ENCODE peak calls at places on chromosomes 4 and X, in seven cellular contexts. J is H9, N is neuronal stem cell, P is H1, U is mesenchymal stem cell, L is trophoblast cell, D is mesendoderm. S is an unnamed sample.

GRCh38 chr4:170134821-170135220 is 45.1 kb upstream of the AADAT start:
- DNase-seq in J (no peak), N (no peak), P (no peak), U (no peak), L (no peak), D (no peak), S (no peak)

GRCh38 chr4:98642991-98643426 is 15.4 kb downstream of the TSPAN5 start:
- DNase-seq in J (no peak), N (no peak), P (no peak), U (peak), L (no peak), D (no peak), S (peak)

GRCh38 chrX:87808576-87809243 is 291.1 kb downstream of the KLHL4 start:
- DNase-seq in J (no peak), N (no peak), P (no peak), U (no peak), L (no peak), D (no peak), S (no peak)

GRCh38 chrX:18698762-18699650 is 8.4 kb upstream of the PPEF1 start:
- DNase-seq in J (no peak), N (no peak), P (no peak), U (no peak), L (no peak), D (no peak), S (no peak)

GRCh38 chrX:45719751-45720501 is 519.2 kb upstream of the DIPK2B start:
- DNase-seq in J (no peak), N (no peak), P (no peak), U (no peak), L (no peak), D (no peak), S (no peak)

GRCh38 chrX:46642145-46642544 is 68.6 kb downstream of the CHST7 start:
- DNase-seq in J (no peak), N (no peak), P (no peak), U (peak), L (peak), D (peak), S (peak)

GRCh38 chrX:35665311-35665710 is 132.8 kb upstream of the MAGEB16 start:
- DNase-seq in J (no peak), N (no peak), P (no peak), U (peak), L (no peak), D (no peak), S (no peak)

GRCh38 chrX:47586043-47586787 is 4.0 kb downstream of the TIMP1 start:
- DNase-seq in J (no peak), N (no peak), P (no peak), U (no peak), L (no peak), D (no peak), S (no peak)

GRCh38 chr4:11446156-11446811 is 17.6 kb upstream of the HS3ST1 start:
- DNase-seq in J (no peak), N (no peak), P (no peak), U (peak), L (no peak), D (no peak), S (peak)

GRCh38 chrX:135518161-135518560 is 2.3 kb upstream of the INTS6L start:
- DNase-seq in J (no peak), N (no peak), P (no peak), U (no peak), L (no peak), D (no peak), S (no peak)

GRCh38 chr4:77636902-77637301 is 31.3 kb downstream of the CXCL13 start:
- DNase-seq in J (no peak), N (no peak), P (no peak), U (peak), L (no peak), D (peak), S (peak)

GRCh38 chr4:85942107-85942506 is 417.7 kb downstream of the MAPK10 start:
- DNase-seq in J (no peak), N (no peak), P (no peak), U (no peak), L (no peak), D (no peak), S (no peak)

GRCh38 chr4:31362756-31363155 is 642.6 kb downstream of the PCDH7 start:
- DNase-seq in J (no peak), N (no peak), P (no peak), U (peak), L (no peak), D (no peak), S (no peak)

GRCh38 chr4:100849319-100849718 is 331.5 kb upstream of the EMCN start:
- DNase-seq in J (no peak), N (peak), P (no peak), U (no peak), L (no peak), D (no peak), S (no peak)

GRCh38 chr4:83356899-83357661 is 22.4 kb upstream of the HPSE start:
- DNase-seq in J (no peak), N (no peak), P (no peak), U (peak), L (no peak), D (peak), S (peak)

GRCh38 chr4:37805091-37805490 is 21.4 kb upstream of the PGM2 start:
- DNase-seq in J (no peak), N (no peak), P (no peak), U (no peak), L (no peak), D (no peak), S (no peak)

GRCh38 chr4:74362347-74362746 is 2.6 kb upstream of the EREG start:
- DNase-seq in J (no peak), N (no peak), P (no peak), U (no peak), L (no peak), D (no peak), S (peak)

GRCh38 chrX:132751043-132751690 is 207.3 kb downstream of the HS6ST2 start:
- DNase-seq in J (peak), N (no peak), P (no peak), U (no peak), L (no peak), D (peak), S (no peak)

GRCh38 chr4:150714462-150715438 is 132.8 kb downstream of the MAB21L2 start:
- DNase-seq in J (no peak), N (no peak), P (no peak), U (no peak), L (no peak), D (no peak), S (no peak)

GRCh38 chr4:102554482-102554881 is 53.3 kb downstream of the NFKB1 start:
- DNase-seq in J (peak), N (no peak), P (no peak), U (peak), L (peak), D (peak), S (peak)

GRCh38 chrX:70508296-70508911 is 63.8 kb downstream of the DLG3 start:
- DNase-seq in J (peak), N (no peak), P (no peak), U (peak), L (no peak), D (peak), S (peak)

DNA sequence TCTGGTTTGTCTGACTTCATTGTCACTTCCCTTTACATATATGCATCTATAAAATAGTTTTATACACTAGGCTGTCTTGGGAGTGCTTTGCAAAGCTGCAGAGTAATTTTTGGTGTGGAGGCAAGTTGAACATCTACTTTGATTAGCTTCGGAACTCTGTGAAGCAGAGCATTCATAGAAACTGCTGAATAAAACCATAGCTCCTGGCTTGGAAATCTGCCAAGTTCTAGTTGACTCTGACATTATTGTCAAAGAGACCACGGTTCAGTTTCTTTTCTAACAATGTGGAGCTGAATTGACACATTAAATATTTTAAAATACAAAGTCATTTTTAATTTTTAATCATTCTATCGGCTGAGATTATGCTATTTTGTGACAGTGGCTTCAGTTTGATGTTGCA is 335.0 kb downstream of the BMPR1B start:
- DNase-seq in J (no peak), N (no peak), P (no peak), U (no peak), L (no peak), D (no peak), S (no peak)
- H3K18ac ChIP-seq in J (no peak), N (no peak), P (no peak), U (no peak), L (no peak), D (no peak), S (no peak)

DNA sequence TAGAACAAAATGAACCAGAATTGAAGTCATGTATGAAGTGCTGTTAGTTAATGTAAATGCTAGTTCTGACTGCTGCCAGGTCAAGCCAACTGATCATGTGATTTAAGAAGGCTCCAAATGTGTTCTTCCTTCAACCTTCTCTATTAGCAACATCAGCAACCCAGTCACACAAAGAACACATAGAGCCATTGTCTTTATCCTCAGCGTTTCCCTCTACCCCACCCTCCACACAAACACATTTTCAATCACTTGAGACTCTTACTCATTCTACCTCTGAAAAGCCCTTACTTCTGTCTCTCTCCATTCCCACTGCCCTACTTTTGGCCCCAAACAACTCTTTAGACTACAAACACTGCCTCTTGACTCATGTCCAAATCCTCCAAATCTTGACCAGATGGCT is 89.7 kb upstream of the KDR start:
- DNase-seq in J (no peak), N (no peak), P (no peak), U (no peak), L (no peak), D (no peak), S (no peak)
- H3K18ac ChIP-seq in J (no peak), N (no peak), P (no peak), U (no peak), L (no peak), D (no peak), S (no peak)

DNA sequence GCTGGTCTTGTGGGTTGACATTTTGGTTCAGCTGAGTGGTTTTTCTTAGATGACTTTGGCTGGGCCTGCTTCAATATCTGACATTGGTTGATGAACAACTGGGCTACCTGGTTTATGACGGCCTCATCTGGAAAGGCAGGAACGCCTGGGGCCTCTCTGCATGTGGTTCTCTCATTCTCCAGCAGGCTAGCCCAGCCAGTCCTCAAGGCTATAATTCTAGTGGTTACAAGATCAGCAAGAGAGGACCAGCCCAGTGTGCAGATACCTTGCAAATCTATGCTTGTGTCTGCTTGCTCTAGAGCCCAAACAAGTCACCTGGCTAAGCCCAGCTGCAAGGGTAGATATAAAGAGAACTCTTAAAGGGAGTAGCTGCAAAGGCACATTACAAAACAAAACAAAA is 214.2 kb upstream of the PUDP start:
- DNase-seq in J (no peak), N (no peak), P (no peak), U (no peak), L (no peak), D (no peak), S (no peak)
- H3K18ac ChIP-seq in J (no peak), N (no peak), P (no peak), U (no peak), L (no peak), D (no peak), S (no peak)

GRCh38 chrX:124240422-124240821 is 92.0 kb upstream of the TEX13D start:
- DNase-seq in J (no peak), N (no peak), P (no peak), U (no peak), L (no peak), D (no peak), S (no peak)

GRCh38 chrX:124239911-124240310 is 92.5 kb upstream of the TEX13D start:
- DNase-seq in J (no peak), N (no peak), P (no peak), U (no peak), L (no peak), D (no peak), S (no peak)

GRCh38 chrX:124242160-124242559 is 90.3 kb upstream of the TEX13D start:
- DNase-seq in J (no peak), N (no peak), P (no peak), U (no peak), L (no peak), D (no peak), S (no peak)

GRCh38 chrX:124239324-124239723 is 93.1 kb upstream of the TEX13D start:
- DNase-seq in J (no peak), N (no peak), P (no peak), U (no peak), L (no peak), D (no peak), S (no peak)

DNA sequence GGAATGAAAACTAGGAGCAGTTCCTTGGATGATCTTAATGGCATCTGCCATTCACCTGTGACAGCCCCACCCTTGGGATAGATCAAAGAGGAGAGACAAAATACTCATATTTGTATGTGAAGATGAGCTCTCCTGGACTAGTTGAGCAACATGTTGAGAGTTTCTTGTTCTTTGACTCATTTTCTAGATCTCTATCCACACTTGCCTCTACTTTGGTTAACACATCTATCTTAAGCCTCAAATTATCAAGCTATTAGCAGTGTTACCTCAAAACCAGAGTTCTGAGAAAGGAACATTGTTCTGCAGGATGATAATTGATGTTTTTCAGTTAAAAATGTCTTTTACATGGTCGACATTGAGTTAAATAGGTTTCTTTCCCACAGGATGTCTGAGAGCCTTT is 94.2 kb upstream of the TEX13D start:
- DNase-seq in J (no peak), N (no peak), P (no peak), U (no peak), L (no peak), D (no peak), S (no peak)
- H3K18ac ChIP-seq in J (no peak), N (no peak), P (no peak), U (no peak), L (no peak), D (no peak), S (no peak)

GRCh38 chr4:73069338-73070071 is at the start of gene COX18:
- DNase-seq in J (peak), N (peak), P (peak), U (peak), L (peak), D (peak), S (peak)

GRCh38 chr4:73070072-73070385 is 513 bp upstream of the COX18 start:
- DNase-seq in J (no peak), N (no peak), P (no peak), U (no peak), L (no peak), D (no peak), S (no peak)

GRCh38 chr4:73068496-73069337 is 799 bp downstream of the COX18 start:
- DNase-seq in J (no peak), N (no peak), P (no peak), U (peak), L (no peak), D (peak), S (peak)

GRCh38 chr4:73066928-73067327 is 2.6 kb downstream of the COX18 start:
- DNase-seq in J (no peak), N (no peak), P (no peak), U (no peak), L (no peak), D (no peak), S (no peak)

GRCh38 chr4:73067971-73068394 is 1.5 kb downstream of the COX18 start:
- DNase-seq in J (no peak), N (no peak), P (no peak), U (no peak), L (no peak), D (no peak), S (peak)
- H3K18ac ChIP-seq in J (no peak), N (no peak), P (no peak), U (no peak), L (no peak), D (no peak), S (peak)

GRCh38 chr4:108058685-108059440 is 69.2 kb downstream of the HADH start:
- DNase-seq in J (no peak), N (no peak), P (no peak), U (peak), L (peak), D (no peak), S (peak)

GRCh38 chr4:108054025-108054424 is 64.3 kb downstream of the HADH start:
- DNase-seq in J (no peak), N (no peak), P (no peak), U (no peak), L (peak), D (no peak), S (no peak)

GRCh38 chr4:108053281-108053701 is 63.6 kb downstream of the HADH start:
- DNase-seq in J (no peak), N (no peak), P (no peak), U (peak), L (no peak), D (no peak), S (no peak)

GRCh38 chr4:108056418-108056817 is 66.7 kb downstream of the HADH start:
- DNase-seq in J (no peak), N (no peak), P (no peak), U (no peak), L (no peak), D (no peak), S (no peak)

DNA sequence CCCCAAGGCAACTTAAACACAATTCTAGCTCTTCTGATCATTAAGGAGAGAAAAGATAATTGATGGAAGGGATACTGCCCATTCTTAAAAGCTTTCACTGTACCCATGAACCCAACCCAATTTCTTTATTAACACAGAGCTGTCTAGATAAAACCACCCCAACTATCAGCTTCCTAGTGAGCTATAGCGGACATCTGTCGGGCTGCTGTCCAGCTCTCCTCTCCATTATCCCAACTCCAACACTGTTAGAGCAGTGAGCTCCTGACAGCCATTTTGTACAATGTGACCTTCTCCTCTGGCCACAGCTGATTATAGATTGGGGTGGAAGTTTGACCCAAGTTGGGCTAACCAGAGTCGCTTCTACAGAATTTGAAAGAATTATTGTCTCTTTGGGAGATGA is 66.1 kb downstream of the HADH start:
- DNase-seq in J (no peak), N (no peak), P (no peak), U (no peak), L (no peak), D (no peak), S (no peak)
- H3K18ac ChIP-seq in J (no peak), N (no peak), P (no peak), U (no peak), L (no peak), D (no peak), S (no peak)